ENCODE peak calls at places on chromosomes 12 and 14, in seven cellular contexts. One of them, this sample, is unnamed.
A peak's percentile ranks its signal among the peaks of the same experiment; 100 is the strongest.

GRCh38 chr12:123761841-123762714 is at the start of gene DNAH10:
- DNase-seq in epithelial cell of esophagus: peak; percentile 26
- DNase-seq in naive thymus-derived CD8-positive, alpha-beta T cell: peak; percentile 54
- DNase-seq in Caco-2: peak; percentile 87
- DNase-seq in choroid plexus epithelial cell: peak; percentile 15
- DNase-seq in stomach: no peak
- DNase-seq in T-helper 9 cell: no peak
- DNase-seq in this sample: no peak

GRCh38 chr14:59427653-59428578 is 37.3 kb downstream of the GPR135 start:
- DNase-seq in T-helper 9 cell: no peak
- DNase-seq in naive thymus-derived CD8-positive, alpha-beta T cell: no peak
- DNase-seq in stomach: no peak
- DNase-seq in choroid plexus epithelial cell: peak; percentile 55
- DNase-seq in Caco-2: no peak
- DNase-seq in epithelial cell of esophagus: no peak
- DNase-seq in this sample: no peak

GRCh38 chr12:67525500-67525884 is 123.1 kb upstream of the DYRK2 start:
- DNase-seq in Caco-2: no peak
- DNase-seq in stomach: no peak
- DNase-seq in naive thymus-derived CD8-positive, alpha-beta T cell: no peak
- DNase-seq in epithelial cell of esophagus: no peak
- DNase-seq in choroid plexus epithelial cell: no peak
- DNase-seq in T-helper 9 cell: no peak
- DNase-seq in this sample: no peak

GRCh38 chr14:73662439-73663056 is 17.8 kb downstream of the DNAL1 start:
- DNase-seq in stomach: no peak
- DNase-seq in T-helper 9 cell: no peak
- DNase-seq in naive thymus-derived CD8-positive, alpha-beta T cell: no peak
- DNase-seq in Caco-2: peak; percentile 74
- DNase-seq in choroid plexus epithelial cell: peak; percentile 94
- DNase-seq in epithelial cell of esophagus: peak; percentile 94
- DNase-seq in this sample: no peak

GRCh38 chr12:29316772-29317171 is 64.2 kb downstream of the ERGIC2 start:
- DNase-seq in choroid plexus epithelial cell: peak; percentile 69
- DNase-seq in naive thymus-derived CD8-positive, alpha-beta T cell: no peak
- DNase-seq in epithelial cell of esophagus: peak; percentile 13
- DNase-seq in Caco-2: no peak
- DNase-seq in T-helper 9 cell: no peak
- DNase-seq in stomach: no peak
- DNase-seq in this sample: no peak

GRCh38 chr12:92899388-92900001 is 29.6 kb downstream of the EEA1 start:
- DNase-seq in naive thymus-derived CD8-positive, alpha-beta T cell: no peak
- DNase-seq in Caco-2: no peak
- DNase-seq in epithelial cell of esophagus: peak; percentile 98
- DNase-seq in choroid plexus epithelial cell: peak; percentile 98
- DNase-seq in stomach: peak; percentile 34
- DNase-seq in T-helper 9 cell: no peak
- DNase-seq in this sample: no peak

GRCh38 chr14:20415723-20416622 is 2.7 kb upstream of the TEP1 start:
- DNase-seq in naive thymus-derived CD8-positive, alpha-beta T cell: peak; percentile 65
- DNase-seq in choroid plexus epithelial cell: peak; percentile 73
- DNase-seq in Caco-2: no peak
- DNase-seq in epithelial cell of esophagus: peak; percentile 55
- DNase-seq in T-helper 9 cell: no peak
- DNase-seq in stomach: no peak
- DNase-seq in this sample: no peak

GRCh38 chr14:79278798-79279644 is 932.3 kb downstream of the DIO2 start:
- DNase-seq in stomach: peak; percentile 84
- DNase-seq in choroid plexus epithelial cell: peak; percentile 93
- DNase-seq in Caco-2: peak; percentile 95
- DNase-seq in naive thymus-derived CD8-positive, alpha-beta T cell: no peak
- DNase-seq in epithelial cell of esophagus: peak; percentile 97
- DNase-seq in T-helper 9 cell: no peak
- DNase-seq in this sample: no peak

GRCh38 chr14:54515670-54516069 is 6.0 kb downstream of the CGRRF1 start:
- DNase-seq in choroid plexus epithelial cell: no peak
- DNase-seq in naive thymus-derived CD8-positive, alpha-beta T cell: no peak
- DNase-seq in epithelial cell of esophagus: no peak
- DNase-seq in T-helper 9 cell: no peak
- DNase-seq in stomach: no peak
- DNase-seq in Caco-2: no peak
- DNase-seq in this sample: no peak

GRCh38 chr12:108191086-108191485 is 62.0 kb downstream of the WSCD2 start:
- DNase-seq in epithelial cell of esophagus: no peak
- DNase-seq in choroid plexus epithelial cell: no peak
- DNase-seq in Caco-2: no peak
- DNase-seq in T-helper 9 cell: no peak
- DNase-seq in naive thymus-derived CD8-positive, alpha-beta T cell: no peak
- DNase-seq in stomach: no peak
- DNase-seq in this sample: no peak

GRCh38 chr14:95828649-95829265 is 47.9 kb upstream of the TUNAR start:
- DNase-seq in epithelial cell of esophagus: no peak
- DNase-seq in T-helper 9 cell: no peak
- DNase-seq in Caco-2: no peak
- DNase-seq in choroid plexus epithelial cell: no peak
- DNase-seq in naive thymus-derived CD8-positive, alpha-beta T cell: no peak
- DNase-seq in stomach: no peak
- DNase-seq in this sample: no peak

GRCh38 chr12:90245396-90245795 is 536.8 kb upstream of the ATP2B1 start:
- DNase-seq in Caco-2: no peak
- DNase-seq in stomach: no peak
- DNase-seq in naive thymus-derived CD8-positive, alpha-beta T cell: no peak
- DNase-seq in T-helper 9 cell: no peak
- DNase-seq in choroid plexus epithelial cell: no peak
- DNase-seq in epithelial cell of esophagus: no peak
- DNase-seq in this sample: no peak

GRCh38 chr14:105092124-105092911 is 27.1 kb upstream of the GPR132 start:
- DNase-seq in stomach: peak; percentile 46
- DNase-seq in Caco-2: peak; percentile 60
- DNase-seq in epithelial cell of esophagus: peak; percentile 41
- DNase-seq in T-helper 9 cell: no peak
- DNase-seq in choroid plexus epithelial cell: no peak
- DNase-seq in naive thymus-derived CD8-positive, alpha-beta T cell: no peak
- DNase-seq in this sample: peak; percentile 9

GRCh38 chr12:80551897-80552296 is 107.9 kb downstream of the PTPRQ start:
- DNase-seq in stomach: no peak
- DNase-seq in naive thymus-derived CD8-positive, alpha-beta T cell: no peak
- DNase-seq in T-helper 9 cell: no peak
- DNase-seq in choroid plexus epithelial cell: peak; percentile 96
- DNase-seq in Caco-2: no peak
- DNase-seq in epithelial cell of esophagus: peak; percentile 91
- DNase-seq in this sample: no peak

GRCh38 chr12:45299132-45299692 is 83.3 kb downstream of the ANO6 start:
- DNase-seq in stomach: no peak
- DNase-seq in epithelial cell of esophagus: peak; percentile 83
- DNase-seq in choroid plexus epithelial cell: peak; percentile 79
- DNase-seq in Caco-2: no peak
- DNase-seq in T-helper 9 cell: no peak
- DNase-seq in naive thymus-derived CD8-positive, alpha-beta T cell: no peak
- DNase-seq in this sample: no peak

GRCh38 chr12:72075891-72076557 is 137.4 kb downstream of the TPH2 start:
- DNase-seq in Caco-2: no peak
- DNase-seq in choroid plexus epithelial cell: no peak
- DNase-seq in T-helper 9 cell: no peak
- DNase-seq in stomach: no peak
- DNase-seq in epithelial cell of esophagus: no peak
- DNase-seq in naive thymus-derived CD8-positive, alpha-beta T cell: no peak
- DNase-seq in this sample: no peak

GRCh38 chr14:55386037-55386798 is 25.4 kb downstream of the ATG14 start:
- DNase-seq in Caco-2: no peak
- DNase-seq in stomach: no peak
- DNase-seq in T-helper 9 cell: no peak
- DNase-seq in naive thymus-derived CD8-positive, alpha-beta T cell: no peak
- DNase-seq in epithelial cell of esophagus: no peak
- DNase-seq in choroid plexus epithelial cell: no peak
- DNase-seq in this sample: no peak

GRCh38 chr12:89671469-89671868 is 37.2 kb downstream of the ATP2B1 start:
- DNase-seq in T-helper 9 cell: no peak
- DNase-seq in stomach: no peak
- DNase-seq in choroid plexus epithelial cell: peak; percentile 91
- DNase-seq in Caco-2: no peak
- DNase-seq in naive thymus-derived CD8-positive, alpha-beta T cell: no peak
- DNase-seq in epithelial cell of esophagus: peak; percentile 6
- DNase-seq in this sample: no peak

GRCh38 chr12:14048949-14049545 is 67.6 kb upstream of the GRIN2B start:
- DNase-seq in choroid plexus epithelial cell: no peak
- DNase-seq in Caco-2: no peak
- DNase-seq in T-helper 9 cell: no peak
- DNase-seq in epithelial cell of esophagus: no peak
- DNase-seq in stomach: no peak
- DNase-seq in naive thymus-derived CD8-positive, alpha-beta T cell: no peak
- DNase-seq in this sample: no peak

GRCh38 chr12:49293056-49293956 is 1.6 kb upstream of the PRPH start:
- DNase-seq in naive thymus-derived CD8-positive, alpha-beta T cell: no peak
- DNase-seq in Caco-2: peak; percentile 37
- DNase-seq in T-helper 9 cell: no peak
- DNase-seq in epithelial cell of esophagus: no peak
- DNase-seq in stomach: peak; percentile 62
- DNase-seq in choroid plexus epithelial cell: no peak
- DNase-seq in this sample: no peak

GRCh38 chr14:36059531-36059930 is 117.0 kb downstream of the PTCSC3 start:
- DNase-seq in T-helper 9 cell: no peak
- DNase-seq in Caco-2: no peak
- DNase-seq in choroid plexus epithelial cell: no peak
- DNase-seq in naive thymus-derived CD8-positive, alpha-beta T cell: no peak
- DNase-seq in stomach: no peak
- DNase-seq in epithelial cell of esophagus: no peak
- DNase-seq in this sample: no peak

GRCh38 chr12:6840428-6841138 is at the start of gene GNB3:
- DNase-seq in Caco-2: no peak
- DNase-seq in naive thymus-derived CD8-positive, alpha-beta T cell: no peak
- DNase-seq in stomach: no peak
- DNase-seq in epithelial cell of esophagus: no peak
- DNase-seq in choroid plexus epithelial cell: no peak
- DNase-seq in T-helper 9 cell: no peak
- DNase-seq in this sample: no peak

GRCh38 chr12:24943947-24944597 is 4.8 kb downstream of the BCAT1 start:
- DNase-seq in choroid plexus epithelial cell: peak; percentile 75
- DNase-seq in Caco-2: no peak
- DNase-seq in stomach: no peak
- DNase-seq in naive thymus-derived CD8-positive, alpha-beta T cell: no peak
- DNase-seq in epithelial cell of esophagus: no peak
- DNase-seq in T-helper 9 cell: no peak
- DNase-seq in this sample: no peak

GRCh38 chr14:74524813-74525135 is 31.2 kb downstream of the ISCA2 start:
- DNase-seq in T-helper 9 cell: no peak
- DNase-seq in Caco-2: no peak
- DNase-seq in choroid plexus epithelial cell: no peak
- DNase-seq in naive thymus-derived CD8-positive, alpha-beta T cell: no peak
- DNase-seq in epithelial cell of esophagus: no peak
- DNase-seq in stomach: no peak
- DNase-seq in this sample: no peak

GRCh38 chr14:74014299-74014698 is 4.8 kb downstream of the ENTPD5 start:
- DNase-seq in stomach: no peak
- DNase-seq in Caco-2: peak; percentile 58
- DNase-seq in naive thymus-derived CD8-positive, alpha-beta T cell: no peak
- DNase-seq in epithelial cell of esophagus: peak; percentile 6
- DNase-seq in T-helper 9 cell: no peak
- DNase-seq in choroid plexus epithelial cell: peak; percentile 25
- DNase-seq in this sample: no peak

This sample was measured in stimulated activated naive CD4-positive, alpha-beta T cell.